ENCODE peak calls at places on chromosome 6, in six cellular contexts. P is A549, L is lung, V is right cardiac atrium, Q is pancreas, M is esophagus squamous epithelium. H is an unnamed sample.

GRCh38 chr6:3766219-3766618 is 14.7 kb upstream of the PXDC1 start:
- DNase-seq in L (no peak), M (no peak), Q (no peak), V (no peak), P (no peak), H (no peak)

GRCh38 chr6:29553268-29554057 is 6.1 kb downstream of the UBD start:
- DNase-seq in Q (peak; percentile 49), L (peak; percentile 77), P (no peak), M (no peak), V (peak; percentile 89), H (peak; percentile 55)

GRCh38 chr6:128863983-128864382 is 19.0 kb upstream of the LAMA2 start:
- DNase-seq in P (no peak), M (no peak), Q (no peak), V (no peak), L (no peak), H (no peak)

GRCh38 chr6:148864941-148865340 is 118.1 kb downstream of the UST start:
- DNase-seq in P (no peak), L (no peak), Q (no peak), M (no peak), V (no peak), H (no peak)

GRCh38 chr6:165875946-165876345 is 212.9 kb upstream of the PDE10A start:
- DNase-seq in Q (no peak), L (no peak), M (no peak), V (no peak), P (no peak), H (no peak)

GRCh38 chr6:37868447-37868825 is 48.9 kb downstream of the ZFAND3 start:
- DNase-seq in L (no peak), V (no peak), M (no peak), P (no peak), Q (no peak), H (no peak)

GRCh38 chr6:166393535-166393823 is 10.7 kb upstream of the MPC1 start:
- DNase-seq in L (no peak), Q (no peak), P (no peak), M (no peak), V (no peak), H (no peak)

GRCh38 chr6:4870821-4871494 is 94.8 kb downstream of the CDYL start:
- DNase-seq in L (no peak), Q (no peak), P (no peak), V (no peak), M (no peak), H (no peak)

GRCh38 chr6:47070461-47070860 is 28.3 kb upstream of the ADGRF1 start:
- DNase-seq in V (no peak), M (no peak), L (no peak), P (no peak), Q (no peak), H (no peak)

GRCh38 chr6:165883851-165884640 is 221.0 kb upstream of the PDE10A start:
- DNase-seq in P (no peak), Q (no peak), L (no peak), M (no peak), V (no peak), H (no peak)

GRCh38 chr6:150894935-150895686 is 29.6 kb downstream of the MTHFD1L start:
- DNase-seq in Q (no peak), P (no peak), L (no peak), V (no peak), M (no peak), H (no peak)

GRCh38 chr6:34447915-34448314 is 18.0 kb upstream of the PACSIN1 start:
- DNase-seq in V (no peak), M (no peak), Q (no peak), P (no peak), L (no peak), H (no peak)

GRCh38 chr6:79423216-79423615 is 114.0 kb downstream of the LCA5 start:
- DNase-seq in L (no peak), Q (no peak), V (no peak), M (no peak), P (no peak), H (no peak)

GRCh38 chr6:1606533-1607235 is 3.0 kb upstream of the FOXC1 start:
- DNase-seq in P (no peak), L (no peak), Q (no peak), M (no peak), V (peak; percentile 58), H (no peak)

GRCh38 chr6:156828280-156828703 is 51.1 kb downstream of the ARID1B start:
- DNase-seq in P (peak; percentile 37), M (no peak), L (no peak), V (no peak), Q (no peak), H (no peak)

GRCh38 chr6:169975701-169976100 is 224.3 kb downstream of the ERMARD start:
- DNase-seq in V (no peak), M (no peak), P (no peak), L (no peak), Q (no peak), H (no peak)

GRCh38 chr6:140393665-140394064 is 1019.2 kb upstream of the CITED2 start:
- DNase-seq in M (no peak), V (no peak), P (no peak), Q (no peak), L (no peak), H (no peak)

GRCh38 chr6:117590447-117590846 is 11.9 kb downstream of the GOPC start:
- DNase-seq in Q (no peak), P (no peak), M (no peak), V (no peak), L (no peak), H (no peak)

GRCh38 chr6:39266375-39266774 is 37.1 kb upstream of the KCNK5 start:
- DNase-seq in L (no peak), P (no peak), V (no peak), M (no peak), Q (no peak), H (no peak)

GRCh38 chr6:161163466-161164181 is 110.2 kb downstream of the AGPAT4 start:
- DNase-seq in M (no peak), P (no peak), L (no peak), V (no peak), Q (no peak), H (no peak)

GRCh38 chr6:29301401-29301800 is at the start of gene OR14J1:
- DNase-seq in P (no peak), Q (no peak), L (no peak), M (no peak), V (no peak), H (no peak)

GRCh38 chr6:3892613-3893012 is 43.4 kb downstream of the FAM50B start:
- DNase-seq in V (no peak), Q (no peak), P (no peak), L (no peak), M (no peak), H (no peak)

GRCh38 chr6:168155193-168155592 is 76.2 kb upstream of the FRMD1 start:
- DNase-seq in P (peak; percentile 20), L (no peak), Q (no peak), M (no peak), V (no peak), H (no peak)

GRCh38 chr6:7445076-7445475 is 55.5 kb downstream of the RIOK1 start:
- DNase-seq in Q (no peak), P (no peak), M (no peak), V (no peak), L (no peak), H (no peak)

GRCh38 chr6:137487947-137488735 is 6.1 kb downstream of the OLIG3 start:
- DNase-seq in M (no peak), V (no peak), P (no peak), Q (no peak), L (no peak), H (no peak)

GRCh38 chr6:112015725-112016124 is 38.2 kb upstream of the CCN6 start:
- DNase-seq in M (no peak), V (no peak), L (no peak), P (no peak), Q (no peak), H (no peak)

GRCh38 chr6:105072799-105073199 is 107.0 kb downstream of the POPDC3 start:
- DNase-seq in M (no peak), L (no peak), P (peak; percentile 17), Q (no peak), V (no peak), H (no peak)

GRCh38 chr6:27575594-27576361 is 102.9 kb upstream of the ZNF184 start:
- DNase-seq in L (no peak), Q (no peak), V (no peak), P (no peak), M (no peak), H (no peak)

GRCh38 chr6:6405997-6406699 is 85.7 kb upstream of the F13A1 start:
- DNase-seq in M (no peak), L (no peak), V (no peak), Q (no peak), P (no peak), H (no peak)

GRCh38 chr6:158016571-158017383 is 35.1 kb downstream of the SYNJ2 start:
- DNase-seq in Q (no peak), M (no peak), P (no peak), L (no peak), V (peak; percentile 67), H (no peak)

GRCh38 chr6:125829433-125829832 is 38.7 kb downstream of the NCOA7 start:
- DNase-seq in V (no peak), L (no peak), P (no peak), Q (no peak), M (no peak), H (no peak)
- H3K4me1 ChIP-seq in V (peaks cover 13% of the 10 kb centered on the region), L (peaks cover 3% of the 10 kb centered on the region), P (peaks cover 12% of the 10 kb centered on the region), Q (peaks cover 4% of the 10 kb centered on the region), M (no peaks in the 10 kb centered on the region), H (peaks cover 8% of the 10 kb centered on the region)

GRCh38 chr6:11318835-11319813 is 86.7 kb upstream of the NEDD9 start:
- DNase-seq in L (no peak), P (no peak), M (no peak), V (no peak), Q (no peak), H (no peak)
- H3K4me1 ChIP-seq in L (peaks cover 13% of the 10 kb centered on the region), P (peaks cover 70% of the 10 kb centered on the region), M (peaks cover 15% of the 10 kb centered on the region), V (no peaks in the 10 kb centered on the region), Q (no peaks in the 10 kb centered on the region), H (peaks cover 9% of the 10 kb centered on the region)

GRCh38 chr6:141483561-141484061 is 649.1 kb upstream of the GJE1 start:
- DNase-seq in P (peak; percentile 3), M (no peak), L (no peak), Q (no peak), V (peak; percentile 51), H (no peak)
- H3K4me1 ChIP-seq in P (peaks cover 5% of the 10 kb centered on the region), M (no peaks in the 10 kb centered on the region), L (no peaks in the 10 kb centered on the region), Q (no peaks in the 10 kb centered on the region), V (peaks cover 2% of the 10 kb centered on the region), H (no peaks in the 10 kb centered on the region)

DNA sequence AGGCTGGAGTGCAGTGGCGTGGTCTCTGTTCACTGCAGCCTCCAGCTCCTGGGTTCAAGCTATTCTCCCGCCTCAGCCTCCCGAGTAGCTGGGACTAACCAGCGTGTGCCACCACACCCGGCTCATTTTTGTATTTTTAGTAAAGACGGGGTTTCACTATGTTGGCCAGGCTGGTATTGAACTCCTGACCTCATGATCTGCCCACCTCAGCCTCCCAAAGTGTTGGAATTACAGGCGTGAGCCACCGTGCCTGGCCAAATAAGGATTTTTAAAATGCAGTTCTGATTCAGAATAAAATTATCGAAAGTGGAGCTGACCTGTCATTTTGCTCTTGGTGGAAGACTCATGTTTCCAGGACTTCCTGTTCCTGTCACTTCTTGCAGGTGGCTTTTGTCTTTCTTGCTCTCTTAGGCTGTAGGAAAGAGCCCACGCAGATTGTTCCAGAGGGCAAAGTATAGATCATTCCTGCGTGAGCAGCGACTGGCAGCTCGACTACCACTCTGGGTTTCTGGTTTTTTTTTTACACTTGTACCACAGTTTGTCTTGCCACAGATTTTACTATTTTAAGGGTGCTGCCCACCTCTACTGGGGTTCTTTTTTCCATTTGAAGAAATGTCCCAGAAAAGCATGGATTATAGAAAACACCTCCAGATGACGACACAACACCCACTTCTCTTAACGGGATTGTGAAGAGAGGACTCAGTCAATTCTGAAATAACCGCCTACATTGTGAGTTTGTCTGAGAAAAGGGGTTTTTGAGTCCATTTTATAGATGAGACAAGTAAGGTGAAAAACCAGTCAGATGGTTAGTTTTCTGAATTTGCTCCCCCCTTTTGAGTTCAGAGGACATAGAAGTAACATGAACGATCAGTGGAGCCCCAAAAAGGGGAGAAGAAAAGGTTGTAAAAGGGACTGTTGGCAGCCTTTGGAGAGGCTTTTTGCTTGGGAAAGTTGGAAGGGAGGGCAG is 7.5 kb downstream of the JARID2 start:
- DNase-seq in L (no peak), P (no peak), V (no peak), Q (no peak), M (no peak), H (no peak)
- H3K4me1 ChIP-seq in L (peaks cover 6% of the 10 kb centered on the region), P (peaks cover 9% of the 10 kb centered on the region), V (peaks cover 10% of the 10 kb centered on the region), Q (no peaks in the 10 kb centered on the region), M (peaks cover 27% of the 10 kb centered on the region), H (peaks cover 27% of the 10 kb centered on the region)